ENCODE peak calls at places on chromosome 20, in four cellular contexts. E, C, T and M are unnamed samples.

GRCh38 chr20:47232518-47232917 is 124.0 kb downstream of the ZMYND8 start:
- DNase-seq in T (no peak), E (peak; percentile 67), C (no peak), M (no peak)

GRCh38 chr20:32510120-32510600 is 75.0 kb downstream of the NOL4L start:
- DNase-seq in C (no peak), E (no peak), T (no peak), M (no peak)

GRCh38 chr20:62647521-62648317 is 5.4 kb downstream of the SLCO4A1 start:
- DNase-seq in E (no peak), T (no peak), C (no peak), M (no peak)

GRCh38 chr20:10902836-10903410 is 229.1 kb upstream of the JAG1 start:
- DNase-seq in E (no peak), C (no peak), T (no peak), M (no peak)

GRCh38 chr20:44475372-44475693 is 341 bp upstream of the TTPAL start:
- DNase-seq in T (no peak), E (no peak), C (no peak), M (no peak)

GRCh38 chr20:37484386-37484785 is 36.7 kb upstream of the NNAT start:
- DNase-seq in C (no peak), E (no peak), T (no peak), M (no peak)

GRCh38 chr20:53617791-53618489 is 24.3 kb upstream of the ZNF217 start:
- DNase-seq in E (no peak), T (no peak), C (no peak), M (no peak)

GRCh38 chr20:15708984-15709598 is 864.2 kb downstream of the KIF16B start:
- DNase-seq in T (peak; percentile 26), E (peak; percentile 52), C (peak; percentile 91), M (peak; percentile 71)

GRCh38 chr20:58883243-58883691 is 30.8 kb downstream of the GNAS start:
- DNase-seq in T (no peak), E (no peak), C (no peak), M (no peak)

GRCh38 chr20:44336086-44336485 is 757 bp upstream of the R3HDML start:
- DNase-seq in T (no peak), E (peak; percentile 39), C (peak; percentile 61), M (no peak)

GRCh38 chr20:46174469-46175126 is 56.5 kb downstream of the CD40 start:
- DNase-seq in T (peak; percentile 87), C (peak; percentile 93), E (peak; percentile 57), M (peak; percentile 86)
- TF ChIP-seq ELF4 in T (no peak), C (no peak), E (no peak), M (no peak)

DNA sequence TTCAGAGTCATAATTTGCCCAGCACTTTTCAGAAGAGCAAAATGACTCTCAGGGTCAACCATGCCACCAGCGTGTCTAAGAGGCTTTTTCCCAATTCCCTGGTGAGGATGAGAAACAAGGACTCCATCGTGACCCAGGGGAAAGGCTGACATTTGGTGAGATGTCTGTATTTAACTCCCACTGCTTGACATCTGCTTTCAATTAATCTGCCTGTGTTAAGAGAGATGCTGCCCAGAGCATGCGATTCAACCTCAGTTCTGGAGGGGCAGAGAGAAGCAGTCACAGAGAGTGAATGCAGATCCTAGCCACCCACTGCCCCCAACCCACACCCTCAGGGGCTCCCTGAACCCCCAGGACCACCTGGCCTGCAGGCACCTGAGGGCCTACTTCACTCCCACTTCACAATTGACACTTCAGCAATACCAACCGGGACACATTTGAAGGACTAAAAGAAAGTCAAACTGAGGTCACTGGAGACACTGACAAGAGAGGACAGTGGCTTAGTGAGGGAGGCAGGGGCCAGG is 131.4 kb upstream of the TOP1 start:
- DNase-seq in T (no peak), E (no peak), C (no peak), M (no peak)
- TF ChIP-seq ELF4 in T (no peak), E (no peak), C (no peak), M (no peak)

DNA sequence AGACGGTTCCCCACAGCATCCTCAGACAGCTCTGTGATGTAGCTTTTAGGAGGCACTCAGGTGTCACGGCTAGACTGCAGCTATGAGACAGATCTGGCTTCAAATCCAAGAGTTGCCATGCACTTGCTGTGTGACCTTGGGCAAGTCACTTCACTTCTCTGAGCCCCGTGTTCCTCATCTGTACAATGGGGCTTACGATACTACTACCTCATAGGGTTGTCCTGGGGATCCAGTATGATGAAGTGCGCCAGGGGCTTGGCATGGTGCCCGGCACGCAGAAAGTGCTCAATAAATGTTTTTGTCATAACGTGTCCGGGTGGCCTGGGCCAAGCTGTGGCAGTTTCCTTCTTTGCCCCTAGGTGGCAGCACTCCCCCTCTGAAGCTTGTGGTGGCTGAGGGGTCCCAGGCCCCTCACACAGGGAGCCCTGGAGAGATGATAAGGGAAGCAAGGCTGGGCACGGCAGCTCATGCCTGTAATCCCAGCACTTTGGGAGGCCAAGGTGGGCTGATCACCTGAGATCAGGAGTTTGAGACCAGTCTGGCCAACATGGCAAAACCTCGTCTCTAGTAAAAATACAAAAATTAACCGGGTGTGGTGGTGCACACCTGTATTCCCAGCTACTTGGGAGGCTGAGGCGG is 19.1 kb upstream of the CHMP4B start:
- DNase-seq in C (peak; percentile 75), T (peak; percentile 76), E (peak; percentile 61), M (peak; percentile 75)
- TF ChIP-seq ELF4 in C (no peak), T (no peak), E (no peak), M (no peak)

GRCh38 chr20:43248341-43248740 is 58.6 kb upstream of the PTPRT start:
- DNase-seq in T (no peak), E (no peak), C (no peak), M (no peak)

GRCh38 chr20:43241057-43241702 is 51.5 kb upstream of the PTPRT start:
- DNase-seq in T (no peak), C (no peak), E (no peak), M (no peak)

GRCh38 chr20:43244647-43245046 is 54.9 kb upstream of the PTPRT start:
- DNase-seq in C (no peak), T (no peak), E (no peak), M (no peak)

GRCh38 chr20:43247361-43247760 is 57.7 kb upstream of the PTPRT start:
- DNase-seq in E (no peak), C (no peak), T (no peak), M (no peak)

GRCh38 chr20:43243672-43244269 is 54.1 kb upstream of the PTPRT start:
- DNase-seq in E (no peak), C (peak; percentile 38), T (no peak), M (no peak)
- TF ChIP-seq ELF4 in E (no peak), C (no peak), T (no peak), M (no peak)

DNA sequence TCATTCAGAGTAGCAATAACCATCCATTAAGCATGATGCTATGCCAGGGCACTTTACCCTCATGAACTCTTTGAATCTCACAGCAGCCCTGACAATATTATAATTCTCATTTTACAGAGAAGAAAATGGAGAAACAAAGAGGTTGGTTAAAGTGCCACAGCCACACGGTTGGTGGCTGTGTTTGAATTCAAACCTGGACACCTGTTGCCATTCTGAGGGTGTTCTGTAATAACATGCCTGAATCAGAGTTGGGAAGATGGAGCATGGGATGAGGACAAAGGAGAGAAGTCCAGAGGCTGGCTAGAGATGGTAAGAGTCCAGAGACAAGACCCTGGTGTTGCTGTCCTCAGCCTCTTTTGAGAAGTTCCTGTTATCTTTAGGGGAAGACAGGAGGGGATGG is 127.7 kb downstream of the DHX35 start:
- DNase-seq in T (no peak), C (no peak), E (no peak), M (no peak)
- TF ChIP-seq ELF4 in T (no peak), C (no peak), E (no peak), M (no peak)

DNA sequence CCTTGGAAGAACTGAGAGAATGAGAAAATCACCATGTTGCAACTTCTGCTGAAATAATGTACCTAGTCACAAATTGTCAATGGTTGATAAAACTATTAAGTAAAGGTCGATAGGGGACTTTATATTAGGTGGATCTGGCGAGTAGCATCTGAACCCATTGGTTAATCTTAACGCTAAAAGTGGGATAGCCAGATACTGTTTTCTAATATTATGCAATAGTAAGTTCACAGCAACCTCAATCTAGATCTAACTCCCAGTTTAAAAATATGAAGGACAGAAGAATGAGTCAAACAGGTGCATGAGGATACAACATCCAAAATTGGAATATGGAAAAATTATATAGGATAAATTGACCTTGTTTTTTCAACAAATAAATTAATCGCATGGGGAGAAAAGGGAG is 18.8 kb downstream of the PSMF1 start:
- DNase-seq in C (no peak), E (no peak), T (no peak), M (no peak)
- TF ChIP-seq ELF4 in C (no peak), E (no peak), T (no peak), M (no peak)

DNA sequence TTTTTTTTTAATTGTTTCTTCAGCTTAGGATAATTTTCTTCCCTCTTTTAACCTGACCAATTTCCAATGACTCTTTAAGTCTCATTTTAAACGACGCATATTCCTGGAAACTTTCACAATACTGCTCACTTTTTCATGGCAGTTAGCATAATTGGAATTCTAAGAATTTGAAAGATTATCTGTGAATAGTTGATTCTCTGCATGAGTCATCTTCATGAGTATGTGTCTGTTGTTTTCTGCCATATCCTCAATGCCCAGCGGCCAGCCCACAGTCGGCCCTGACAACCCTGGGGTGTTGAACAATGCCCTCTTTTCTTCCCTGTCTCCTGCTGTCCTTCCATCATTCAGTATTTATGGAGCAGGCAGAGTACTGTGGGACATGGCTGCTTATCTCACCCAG is 554.2 kb downstream of the CDH26 start:
- DNase-seq in C (no peak), T (no peak), E (peak; percentile 25), M (no peak)
- TF ChIP-seq ELF4 in C (no peak), T (no peak), E (no peak), M (no peak)

DNA sequence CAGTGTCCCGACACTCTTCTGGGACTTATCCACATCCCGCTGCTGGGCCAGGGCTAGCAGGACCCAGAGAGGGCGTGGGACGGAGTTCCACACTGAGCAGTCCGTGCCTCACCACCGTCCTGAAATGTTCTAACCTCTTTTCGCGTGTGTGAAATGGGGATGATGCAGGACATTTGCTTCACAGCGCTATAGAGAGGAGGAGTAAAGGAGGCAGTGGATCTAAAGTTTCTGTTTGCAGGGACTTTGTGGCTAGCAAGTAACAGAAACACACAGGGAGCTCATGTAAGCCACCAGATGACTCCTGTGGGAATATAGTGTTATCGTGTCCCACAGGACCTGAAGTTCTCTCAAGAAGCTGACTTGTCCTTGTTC is 634 bp downstream of the ITPA start:
- DNase-seq in T (no peak), C (no peak), E (no peak), M (no peak)
- TF ChIP-seq ELF4 in T (no peak), C (no peak), E (no peak), M (no peak)